ENCODE peak calls at places on chromosomes 1 and 21, in nine cellular contexts. R is fibroblast of mammary gland; U is AG10803; P is thoracic aorta; V is CD8-positive, alpha-beta memory T cell; N is testis; I is mammary epithelial cell; E is fibroblast of the aortic adventitia; Y is OCI-LY7. K is an unnamed sample.

GRCh38 chr1:206508956-206509355 is 1.6 kb downstream of the RASSF5 start:
- DNase-seq in I (no peak), E (peak; percentile 90), P (no peak), R (peak; percentile 48), Y (no peak), U (peak; percentile 93), N (no peak), V (no peak), K (no peak)

GRCh38 chr1:229093258-229093540 is 177.7 kb upstream of the RAB4A start:
- DNase-seq in R (no peak), P (no peak), I (no peak), N (no peak), U (no peak), V (no peak), E (no peak), Y (no peak), K (no peak)

GRCh38 chr1:228373681-228374571 is 32.7 kb downstream of the TRIM11 start:
- DNase-seq in P (no peak), N (no peak), U (no peak), I (no peak), R (no peak), Y (no peak), E (no peak), V (no peak), K (no peak)

GRCh38 chr1:65221638-65222421 is 73.8 kb downstream of the AK4 start:
- DNase-seq in V (no peak), I (no peak), P (no peak), R (no peak), E (no peak), N (no peak), Y (no peak), U (no peak), K (no peak)

GRCh38 chr1:193919827-193920226 is 733.4 kb upstream of the B3GALT2 start:
- DNase-seq in R (no peak), U (no peak), V (no peak), P (no peak), I (no peak), Y (no peak), E (no peak), N (no peak), K (no peak)

GRCh38 chr1:35773711-35774110 is 3.9 kb upstream of the CLSPN start:
- DNase-seq in Y (no peak), V (no peak), R (no peak), N (no peak), I (no peak), U (no peak), P (no peak), E (no peak), K (no peak)

GRCh38 chr1:21634481-21635137 is 34.5 kb downstream of the RAP1GAP start:
- DNase-seq in P (no peak), U (no peak), V (no peak), E (no peak), N (no peak), Y (no peak), I (no peak), R (no peak), K (no peak)

GRCh38 chr1:30919025-30919881 is 10.7 kb upstream of the SDC3 start:
- DNase-seq in E (peak; percentile 58), U (peak; percentile 62), P (no peak), I (peak; percentile 56), V (no peak), N (peak; percentile 21), R (peak; percentile 79), Y (no peak), K (peak; percentile 29)

GRCh38 chr1:150829751-150830150 is 21.7 kb upstream of the CTSK start:
- DNase-seq in P (no peak), U (no peak), R (no peak), I (no peak), E (no peak), N (no peak), V (no peak), Y (no peak), K (no peak)

GRCh38 chr1:172176206-172176605 is 244.3 kb upstream of the C1orf105 start:
- DNase-seq in V (no peak), N (no peak), I (no peak), E (no peak), R (no peak), P (no peak), U (no peak), Y (no peak), K (no peak)

GRCh38 chr1:34268311-34269042 is 91.8 kb downstream of the C1orf94 start:
- DNase-seq in V (no peak), N (no peak), E (peak; percentile 91), I (no peak), P (no peak), R (peak; percentile 64), Y (no peak), U (peak; percentile 88), K (no peak)

GRCh38 chr1:11198851-11199628 is 9.9 kb downstream of the ANGPTL7 start:
- DNase-seq in N (no peak), P (no peak), I (no peak), U (no peak), R (no peak), Y (no peak), E (no peak), V (no peak), K (no peak)

GRCh38 chr21:25369524-25370300 is 237.6 kb downstream of the MRPL39 start:
- DNase-seq in V (no peak), N (no peak), U (peak; percentile 85), Y (no peak), R (peak; percentile 69), P (no peak), E (peak; percentile 75), I (no peak), K (no peak)

GRCh38 chr1:112298558-112298957 is 97.5 kb upstream of the CTTNBP2NL start:
- DNase-seq in E (peak; percentile 59), I (peak; percentile 58), Y (peak; percentile 29), V (peak; percentile 49), U (peak; percentile 63), R (peak; percentile 66), N (peak; percentile 41), P (no peak), K (peak; percentile 33)

GRCh38 chr1:113255038-113255727 is 135.1 kb upstream of the MAGI3 start:
- DNase-seq in P (no peak), U (no peak), I (no peak), E (no peak), R (no peak), V (no peak), Y (no peak), N (no peak), K (no peak)

DNA sequence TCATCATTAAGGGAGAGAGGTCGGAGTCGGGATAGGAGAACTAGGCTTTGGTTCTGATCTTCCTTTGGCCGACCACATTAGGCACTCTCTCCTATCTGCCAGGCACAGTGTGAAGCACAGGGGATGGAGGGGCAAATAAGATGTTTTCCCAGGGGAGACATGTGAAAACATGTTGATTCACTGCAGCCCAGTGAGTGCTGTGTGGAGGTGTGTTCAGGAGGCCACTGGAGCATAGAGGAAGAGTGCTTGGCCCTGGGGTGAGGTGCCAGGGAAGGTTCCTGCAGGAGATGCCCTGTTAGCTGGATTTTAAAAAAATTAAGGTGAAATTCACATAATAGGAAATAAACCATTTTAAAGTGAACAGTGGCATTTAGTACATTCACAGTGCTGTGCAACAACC is 3.7 kb downstream of the VANGL2 start:
- DNase-seq in U (no peak), N (no peak), R (no peak), Y (peak; percentile 47), P (no peak), V (no peak), E (no peak), I (no peak), K (no peak)
- H3K4me3 ChIP-seq in U (no peak overlapping the region), N (no peak overlapping the region), R (no peak overlapping the region), Y (no peak overlapping the region), P (no peak overlapping the region), V (no peak overlapping the region), E (no peak overlapping the region), I (no peak overlapping the region), K (no peak overlapping the region)

DNA sequence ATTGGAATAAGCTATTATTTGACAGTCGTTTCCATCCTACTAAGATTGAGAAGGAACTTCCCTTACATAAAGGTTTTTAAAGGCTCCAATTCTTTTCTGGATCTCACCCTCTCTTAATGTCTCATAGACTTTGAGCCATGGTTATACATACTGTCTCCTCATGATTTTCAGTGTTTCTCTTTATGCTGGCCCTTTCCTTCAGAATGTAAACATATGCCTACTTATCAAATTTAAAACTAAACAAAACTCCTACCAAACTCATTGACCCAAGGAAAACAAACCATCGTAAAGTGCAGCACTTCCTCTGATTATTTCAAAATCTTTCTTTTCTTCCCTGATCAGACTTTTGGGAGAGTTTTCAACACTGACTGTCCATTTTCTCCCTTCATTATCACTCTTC is 163.4 kb upstream of the DPYD start:
- DNase-seq in N (no peak), E (no peak), V (no peak), R (no peak), U (no peak), I (no peak), P (no peak), Y (no peak), K (no peak)
- H3K4me3 ChIP-seq in N (no peak overlapping the region), E (no peak overlapping the region), V (no peak overlapping the region), R (no peak overlapping the region), U (no peak overlapping the region), I (no peak overlapping the region), P (no peak overlapping the region), Y (no peak overlapping the region), K (no peak overlapping the region)

DNA sequence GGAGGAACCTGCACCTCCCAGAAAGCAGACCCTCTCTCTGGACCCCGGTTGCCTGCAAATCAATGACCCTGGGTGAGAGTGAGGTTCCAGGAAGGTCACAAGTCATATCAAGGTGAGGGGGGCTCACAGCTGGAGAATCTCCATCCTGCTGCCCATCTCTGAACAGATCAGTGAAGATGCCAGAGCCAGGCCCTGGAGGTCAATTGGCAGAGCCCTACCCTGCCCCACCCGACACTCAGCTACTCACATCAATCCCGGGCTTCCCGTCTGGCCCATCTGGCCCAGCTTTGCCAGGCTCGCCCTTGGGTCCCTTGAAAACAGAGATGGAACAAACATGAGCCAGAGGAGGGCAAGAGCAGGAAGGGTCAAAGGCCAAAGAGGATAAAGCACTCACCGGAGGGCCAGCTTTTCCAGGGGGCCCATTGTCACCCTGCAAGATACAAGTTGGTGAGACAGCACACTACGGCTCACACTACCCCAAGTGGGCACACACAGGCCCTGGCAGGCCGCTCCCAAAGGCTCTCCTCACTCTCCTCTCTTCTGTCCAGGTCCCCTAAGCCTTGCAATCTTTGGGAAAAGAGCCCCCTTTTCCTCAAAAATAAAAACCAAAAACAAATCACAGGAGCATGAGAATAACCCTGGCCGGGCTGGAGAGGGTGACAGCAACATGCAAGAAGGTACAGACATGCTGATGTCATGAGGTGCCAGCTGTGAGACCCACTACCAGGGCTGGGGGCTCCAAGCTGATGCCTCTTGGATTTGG is 2.9 kb downstream of the COL9A2 start:
- DNase-seq in I (no peak), R (no peak), N (no peak), U (no peak), P (no peak), Y (peak; percentile 18), E (no peak), V (no peak), K (no peak)
- H3K4me3 ChIP-seq in I (no peak overlapping the region), R (no peak overlapping the region), N (no peak overlapping the region), U (no peak overlapping the region), P (peak overlapping the region; percentile 76), Y (peak overlapping the region; percentile 56), E (no peak overlapping the region), V (no peak overlapping the region), K (no peak overlapping the region)

DNA sequence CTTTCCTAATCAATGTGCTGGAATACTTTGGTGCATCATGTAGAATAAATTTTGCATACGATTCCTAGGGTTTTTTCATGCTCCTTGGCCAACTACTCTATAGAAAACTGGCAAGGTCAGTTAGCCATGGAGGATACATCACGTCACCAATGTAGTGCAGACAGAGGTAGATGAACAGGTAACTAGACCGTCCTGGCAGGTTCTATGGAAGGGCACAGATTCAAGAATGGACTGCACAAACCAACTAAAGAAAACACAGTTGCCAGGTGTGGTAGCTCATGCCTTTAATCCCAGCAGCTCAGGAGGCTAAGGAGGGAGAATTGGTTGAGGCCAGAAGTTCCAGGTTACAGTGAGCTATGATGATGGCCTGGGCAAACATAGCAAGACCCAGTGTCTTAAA is 9.9 kb downstream of the MTF1 start:
- DNase-seq in U (no peak), N (no peak), Y (no peak), E (no peak), V (no peak), R (no peak), P (no peak), I (no peak), K (no peak)
- H3K4me3 ChIP-seq in U (no peak overlapping the region), N (no peak overlapping the region), Y (no peak overlapping the region), E (no peak overlapping the region), V (no peak overlapping the region), R (no peak overlapping the region), P (no peak overlapping the region), I (no peak overlapping the region), K (no peak overlapping the region)

K was measured in Jurkat, Clone E6-1.